ENCODE peak calls at places on chromosomes 5 and 9, in five cellular contexts. E is cardiac muscle cell, O is NT2/D1, X is gastrocnemius medialis, C is thoracic aorta. W is an unnamed sample.

GRCh38 chr9:133100518-133101355 is 20.3 kb downstream of the RALGDS start:
- DNase-seq in C (no peak), E (no peak), X (no peak), O (no peak), W (no peak)

GRCh38 chr5:66769839-66770617 is 173.8 kb downstream of the MAST4 start:
- DNase-seq in O (peak; percentile 42), E (no peak), X (no peak), C (no peak), W (peak; percentile 12)

GRCh38 chr9:77909306-77909705 is 122.3 kb downstream of the GNAQ start:
- DNase-seq in X (no peak), E (no peak), O (no peak), C (no peak), W (no peak)

GRCh38 chr9:16726718-16727451 is 143.6 kb downstream of the BNC2 start:
- DNase-seq in E (peak; percentile 79), O (peak; percentile 52), C (peak; percentile 49), X (peak; percentile 54), W (peak; percentile 39)

GRCh38 chr9:109813829-109814228 is 33.8 kb downstream of the PALM2AKAP2 start:
- DNase-seq in E (no peak), X (no peak), O (no peak), C (no peak), W (no peak)

GRCh38 chr5:79074641-79075040 is 5.1 kb downstream of the BHMT2 start:
- DNase-seq in E (no peak), X (no peak), O (no peak), C (no peak), W (no peak)

GRCh38 chr5:53099546-53099945 is 10.0 kb downstream of the MOCS2 start:
- DNase-seq in E (no peak), C (no peak), X (no peak), O (no peak), W (peak; percentile 55)

GRCh38 chr5:129541648-129542251 is 81.7 kb downstream of the ADAMTS19 start:
- DNase-seq in E (peak; percentile 8), C (no peak), X (no peak), O (no peak), W (peak; percentile 29)

GRCh38 chr9:130444565-130445221 is at the start of gene ASS1:
- DNase-seq in E (peak; percentile 81), C (no peak), X (peak; percentile 56), O (no peak), W (peak; percentile 71)

GRCh38 chr9:128024761-128025308 is 42.3 kb downstream of the NAIF1 start:
- DNase-seq in X (no peak), E (no peak), O (no peak), C (no peak), W (no peak)

GRCh38 chr5:106680330-106680729 is 990.4 kb downstream of the EFNA5 start:
- DNase-seq in E (no peak), O (no peak), X (no peak), C (no peak), W (no peak)

GRCh38 chr9:99387416-99387815 is 165.3 kb downstream of the SEC61B start:
- DNase-seq in X (no peak), E (no peak), O (no peak), C (no peak), W (no peak)

GRCh38 chr5:37773809-37774208 is 66.0 kb downstream of the GDNF start:
- DNase-seq in E (no peak), C (no peak), X (no peak), O (no peak), W (no peak)

GRCh38 chr5:122492675-122493074 is 180.6 kb downstream of the SNCAIP start:
- DNase-seq in E (no peak), C (no peak), X (no peak), O (no peak), W (no peak)

GRCh38 chr5:93193756-93194155 is 387.3 kb downstream of the NR2F1-AS1 start:
- DNase-seq in C (no peak), O (no peak), E (no peak), X (no peak), W (no peak)
- H3K4me1 ChIP-seq in C (no peaks in the 10 kb centered on the region), O (no peaks in the 10 kb centered on the region), E (no peaks in the 10 kb centered on the region), X (no peaks in the 10 kb centered on the region), W (no peaks in the 10 kb centered on the region)

GRCh38 chr5:62547929-62548678 is 30.5 kb upstream of the LRRC70 start:
- DNase-seq in O (no peak), C (no peak), E (no peak), X (no peak), W (no peak)
- H3K27me3 ChIP-seq in O (no peaks in the 10 kb centered on the region), C (no peaks in the 10 kb centered on the region), E (no peaks in the 10 kb centered on the region), X (no peaks in the 10 kb centered on the region), W (no peaks in the 10 kb centered on the region)

DNA sequence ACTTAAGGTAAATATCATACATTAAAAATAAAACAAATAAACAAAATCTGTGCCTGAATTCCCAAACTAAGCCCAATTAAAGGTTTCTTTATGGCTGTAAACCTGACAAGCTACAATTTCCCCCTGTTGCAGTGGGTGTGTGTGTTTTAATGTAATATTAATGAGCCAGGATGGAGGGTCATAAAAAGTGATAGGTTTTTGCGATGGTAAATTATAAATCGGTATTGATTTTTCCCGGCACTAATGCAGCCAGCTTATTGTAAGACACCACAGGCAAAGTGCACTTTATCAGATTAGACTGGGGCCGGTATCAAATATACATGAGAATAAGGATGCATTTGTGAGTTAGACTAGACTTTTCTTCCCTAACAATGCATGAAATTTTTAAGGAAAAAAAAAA is 120.4 kb downstream of the EBF1 start:
- DNase-seq in C (no peak), E (no peak), O (no peak), X (no peak), W (peak; percentile 24)
- H3K4me1 ChIP-seq in C (peaks cover 40% of the 10 kb centered on the region), E (peaks cover 5% of the 10 kb centered on the region), O (no peaks in the 10 kb centered on the region), X (peaks cover 7% of the 10 kb centered on the region), W (peaks cover 20% of the 10 kb centered on the region)

GRCh38 chr9:124108216-124108615 is 96.6 kb downstream of the LHX2 start:
- DNase-seq in O (no peak), C (no peak), X (no peak), E (no peak), W (no peak)
- H3K27me3 ChIP-seq in O (peaks cover 14% of the 10 kb centered on the region), C (no peaks in the 10 kb centered on the region), X (peaks cover 4% of the 10 kb centered on the region), E (peaks cover 9% of the 10 kb centered on the region), W (peaks cover 11% of the 10 kb centered on the region)

DNA sequence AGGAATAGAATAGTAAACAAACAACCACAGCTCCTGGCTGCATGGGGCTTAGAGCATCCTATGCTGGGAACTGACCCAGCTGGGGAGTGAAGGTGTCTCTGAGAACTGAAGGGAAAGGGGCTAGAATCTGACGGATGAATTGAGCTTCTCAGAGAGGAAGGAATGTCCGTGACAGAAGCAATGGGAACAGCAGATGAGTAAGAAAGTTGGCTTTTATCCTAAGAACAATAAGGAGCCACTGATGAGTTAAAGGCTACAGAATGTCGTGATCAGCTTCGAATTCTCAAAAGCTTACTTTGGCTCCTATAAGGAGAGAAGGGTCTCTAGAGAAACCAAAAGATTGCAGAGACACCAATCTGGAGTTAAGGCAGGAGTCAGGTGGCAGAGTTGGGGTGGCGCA is 52.6 kb downstream of the EBF1 start:
- DNase-seq in E (no peak), C (no peak), X (no peak), O (no peak), W (no peak)
- H3K4me1 ChIP-seq in E (no peaks in the 10 kb centered on the region), C (peaks cover 26% of the 10 kb centered on the region), X (peaks cover 8% of the 10 kb centered on the region), O (no peaks in the 10 kb centered on the region), W (no peaks in the 10 kb centered on the region)

DNA sequence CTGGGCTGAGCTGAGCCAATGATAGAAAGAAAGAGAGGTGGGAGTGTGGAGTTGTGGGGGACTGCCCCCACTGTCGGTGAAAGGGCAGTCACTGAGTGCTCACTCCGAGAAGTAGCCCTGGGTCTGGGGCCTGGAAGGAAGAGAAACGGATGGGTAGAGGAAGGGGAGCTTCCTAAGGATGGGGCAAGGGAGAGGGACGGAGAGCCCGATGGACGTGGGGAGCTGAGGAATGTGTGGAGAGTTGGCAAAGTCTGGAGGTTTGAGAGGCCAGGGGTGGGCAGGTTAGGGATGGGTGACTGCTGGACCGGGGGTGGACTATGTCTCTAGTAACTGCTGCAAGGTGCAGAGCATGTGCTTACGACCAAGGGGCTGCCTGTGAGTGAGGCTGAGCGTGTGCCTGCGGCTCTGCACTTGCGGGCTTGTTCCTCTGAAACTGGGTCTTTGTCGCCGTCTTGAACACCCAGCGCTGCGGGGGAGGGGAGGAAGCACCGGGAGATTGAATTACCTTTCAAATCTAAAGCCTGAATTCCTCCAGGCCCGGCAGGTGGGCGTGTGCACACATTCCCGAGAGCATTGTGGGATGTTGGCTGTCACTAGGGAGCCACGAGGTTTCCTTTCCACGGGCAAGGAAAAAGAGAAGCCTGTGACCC is 76.4 kb upstream of the ARAP3 start:
- DNase-seq in O (no peak), C (no peak), X (no peak), E (peak; percentile 25), W (peak; percentile 76)
- H3K27me3 ChIP-seq in O (no peaks in the 10 kb centered on the region), C (no peaks in the 10 kb centered on the region), X (peaks cover 13% of the 10 kb centered on the region), E (peaks cover 46% of the 10 kb centered on the region), W (peaks cover 32% of the 10 kb centered on the region)

GRCh38 chr5:73183491-73183891 is 10.5 kb downstream of the TMEM174 start:
- DNase-seq in E (no peak), C (no peak), O (no peak), X (no peak), W (no peak)
- H3K4me1 ChIP-seq in E (peaks cover 6% of the 10 kb centered on the region), C (no peaks in the 10 kb centered on the region), O (no peaks in the 10 kb centered on the region), X (no peaks in the 10 kb centered on the region), W (no peaks in the 10 kb centered on the region)

W was measured in HAP-1.